ENCODE peak calls at places on chromosomes 13 and 19, in ten cellular contexts. P is tibial nerve, K is testis, R is stomach, C is body of pancreas, W is A549, J is HepG2, G is IMR-90, X is heart left ventricle, Q is vagina. V is an unnamed sample.

GRCh38 chr13:32200741-32201140 is 114.4 kb downstream of the ZAR1L start:
- DNase-seq in P (no peak), K (no peak), R (no peak), C (no peak), W (no peak), J (no peak), G (no peak), X (no peak), Q (no peak), V (no peak)

GRCh38 chr13:59447846-59448620 is 715.7 kb downstream of the DIAPH3 start:
- DNase-seq in P (no peak), K (no peak), R (no peak), C (no peak), W (no peak), J (peak), G (peak), X (no peak), Q (no peak), V (no peak)

GRCh38 chr19:38670921-38671398 is 23.5 kb downstream of the ACTN4 start:
- DNase-seq in P (no peak), K (no peak), R (no peak), C (no peak), W (no peak), J (peak), G (no peak), X (no peak), Q (no peak), V (no peak)

GRCh38 chr19:51493776-51494175 is 7.8 kb downstream of the SIGLEC12 start:
- DNase-seq in P (no peak), K (no peak), R (no peak), C (no peak), W (no peak), J (no peak), G (no peak), X (no peak), Q (no peak), V (no peak)

GRCh38 chr13:97726664-97727235 is 226.7 kb upstream of the IPO5 start:
- DNase-seq in P (peak), K (no peak), R (no peak), C (no peak), W (no peak), J (no peak), G (no peak), X (no peak), Q (peak), V (no peak)

GRCh38 chr13:97369269-97369893 is 64.6 kb upstream of the RAP2A start:
- DNase-seq in P (no peak), K (no peak), R (no peak), C (no peak), W (no peak), J (no peak), G (no peak), X (no peak), Q (no peak), V (no peak)

GRCh38 chr13:30656178-30656577 is 38.5 kb downstream of the USPL1 start:
- DNase-seq in P (no peak), K (no peak), R (no peak), C (no peak), W (no peak), J (no peak), G (no peak), X (no peak), Q (no peak), V (no peak)

GRCh38 chr13:84460989-84461388 is 578.7 kb upstream of the SLITRK1 start:
- DNase-seq in P (no peak), K (no peak), R (no peak), C (no peak), W (no peak), J (no peak), G (no peak), X (no peak), Q (no peak), V (no peak)

GRCh38 chr19:6712231-6712630 is 8.2 kb downstream of the C3 start:
- DNase-seq in P (no peak), K (no peak), R (no peak), C (no peak), W (no peak), J (no peak), G (no peak), X (no peak), Q (no peak), V (no peak)

GRCh38 chr13:26540319-26540718 is 17.2 kb upstream of the WASF3 start:
- DNase-seq in P (no peak), K (no peak), R (no peak), C (no peak), W (no peak), J (no peak), G (no peak), X (no peak), Q (no peak), V (no peak)

GRCh38 chr19:13339869-13340268 is 166.4 kb downstream of the CACNA1A start:
- DNase-seq in P (no peak), K (no peak), R (no peak), C (no peak), W (no peak), J (no peak), G (no peak), X (no peak), Q (no peak), V (no peak)

GRCh38 chr19:8640402-8641004 is 10.1 kb downstream of the NFILZ start:
- DNase-seq in P (peak), K (peak), R (peak), C (no peak), W (peak), J (peak), G (no peak), X (peak), Q (no peak), V (peak)

GRCh38 chr13:111874981-111875380 is 192.0 kb upstream of the SOX1 start:
- DNase-seq in P (no peak), K (no peak), R (no peak), C (no peak), W (no peak), J (no peak), G (no peak), X (no peak), Q (peak), V (no peak)

GRCh38 chr13:33383724-33384577 is 98.4 kb upstream of the STARD13 start:
- DNase-seq in P (no peak), K (no peak), R (no peak), C (peak), W (no peak), J (no peak), G (no peak), X (no peak), Q (no peak), V (no peak)

GRCh38 chr19:435707-436412 is 25.0 kb downstream of the SHC2 start:
- DNase-seq in P (no peak), K (no peak), R (no peak), C (no peak), W (no peak), J (no peak), G (no peak), X (no peak), Q (no peak), V (no peak)

GRCh38 chr13:25466880-25467279 is 95.1 kb downstream of the ATP8A2 start:
- DNase-seq in P (no peak), K (no peak), R (no peak), C (no peak), W (no peak), J (peak), G (no peak), X (no peak), Q (no peak), V (no peak)

GRCh38 chr19:52221031-52221430 is 31.2 kb downstream of the PPP2R1A start:
- DNase-seq in P (no peak), K (no peak), R (no peak), C (no peak), W (no peak), J (no peak), G (no peak), X (peak), Q (peak), V (no peak)

GRCh38 chr13:104534847-104535246 is 1468.6 kb upstream of the SLC10A2 start:
- DNase-seq in P (no peak), K (peak), R (no peak), C (no peak), W (no peak), J (no peak), G (no peak), X (no peak), Q (no peak), V (no peak)

GRCh38 chr19:2887391-2887914 is 13.3 kb upstream of the ZNF57 start:
- DNase-seq in P (peak), K (peak), R (no peak), C (no peak), W (peak), J (peak), G (peak), X (no peak), Q (no peak), V (no peak)

GRCh38 chr13:42354246-42355117 is 82.5 kb downstream of the AKAP11 start:
- DNase-seq in P (no peak), K (no peak), R (no peak), C (no peak), W (no peak), J (no peak), G (peak), X (no peak), Q (no peak), V (no peak)

GRCh38 chr19:4456843-4457653 is 546 bp downstream of the UBXN6 start:
- DNase-seq in P (peak), K (peak), R (peak), C (no peak), W (peak), J (no peak), G (peak), X (peak), Q (no peak), V (peak)

GRCh38 chr13:36054041-36054440 is 77.1 kb downstream of the DCLK1 start:
- DNase-seq in P (no peak), K (no peak), R (no peak), C (no peak), W (no peak), J (no peak), G (no peak), X (no peak), Q (no peak), V (no peak)

GRCh38 chr13:39225860-39226259 is 187.6 kb downstream of the NHLRC3 start:
- DNase-seq in P (no peak), K (no peak), R (no peak), C (no peak), W (no peak), J (no peak), G (no peak), X (no peak), Q (no peak), V (no peak)

GRCh38 chr19:47379398-47379938 is 30.4 kb downstream of the DHX34 start:
- DNase-seq in P (no peak), K (no peak), R (no peak), C (no peak), W (no peak), J (no peak), G (no peak), X (no peak), Q (no peak), V (no peak)

GRCh38 chr19:18519962-18520847 is 1.7 kb downstream of the ELL start:
- DNase-seq in P (peak), K (peak), R (peak), C (peak), W (peak), J (peak), G (peak), X (peak), Q (peak), V (peak)

DNA sequence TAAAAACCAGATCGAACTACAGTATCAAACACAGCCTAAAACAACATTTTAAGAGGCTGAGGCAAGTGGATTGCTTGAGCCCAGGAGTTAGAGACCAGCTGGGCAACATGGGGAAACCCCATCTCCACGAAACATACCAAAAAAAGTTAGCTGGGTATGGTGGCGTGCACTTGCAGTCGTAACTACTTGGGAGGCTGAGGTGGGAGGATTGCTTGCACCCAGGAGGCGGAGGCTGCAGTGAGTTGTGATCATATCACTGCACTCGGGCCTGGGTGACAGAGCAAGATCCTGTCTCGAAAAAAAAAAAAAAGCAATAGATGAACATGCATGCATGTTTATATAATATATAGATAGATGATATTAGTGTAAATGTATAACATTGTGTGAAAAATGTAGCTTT is 5.2 kb upstream of the MRPS31 start:
- DNase-seq in P (no peak), K (no peak), R (no peak), C (no peak), W (no peak), J (no peak), G (no peak), X (no peak), Q (no peak), V (no peak)
- H3K4me3 ChIP-seq in P (no peak), K (no peak), R (no peak), C (no peak), W (no peak), J (no peak), G (no peak), X (peak), Q (no peak), V (no peak)

GRCh38 chr19:42400404-42400803 is 10.3 kb upstream of the CNFN start:
- DNase-seq in P (no peak), K (no peak), R (no peak), C (no peak), W (no peak), J (no peak), G (no peak), X (no peak), Q (no peak), V (no peak)

GRCh38 chr19:42396248-42396541 is 6.1 kb upstream of the CNFN start:
- DNase-seq in P (no peak), K (no peak), R (no peak), C (no peak), W (no peak), J (no peak), G (no peak), X (no peak), Q (no peak), V (no peak)

GRCh38 chr19:42394751-42395150 is 4.7 kb upstream of the CNFN start:
- DNase-seq in P (no peak), K (no peak), R (no peak), C (no peak), W (no peak), J (no peak), G (peak), X (no peak), Q (no peak), V (no peak)

GRCh38 chr19:42397315-42398166 is 7.4 kb upstream of the CNFN start:
- DNase-seq in P (no peak), K (no peak), R (no peak), C (peak), W (peak), J (no peak), G (no peak), X (no peak), Q (no peak), V (no peak)

GRCh38 chr19:42396542-42397314 is 6.6 kb upstream of the CNFN start:
- DNase-seq in P (peak), K (peak), R (peak), C (peak), W (peak), J (no peak), G (peak), X (peak), Q (peak), V (peak)
- TF ChIP-seq POLR2A in P (no peak), K (peak), R (no peak), C (peak), W (peak), J (no peak), G (peak), X (peak), Q (peak), V (peak)

DNA sequence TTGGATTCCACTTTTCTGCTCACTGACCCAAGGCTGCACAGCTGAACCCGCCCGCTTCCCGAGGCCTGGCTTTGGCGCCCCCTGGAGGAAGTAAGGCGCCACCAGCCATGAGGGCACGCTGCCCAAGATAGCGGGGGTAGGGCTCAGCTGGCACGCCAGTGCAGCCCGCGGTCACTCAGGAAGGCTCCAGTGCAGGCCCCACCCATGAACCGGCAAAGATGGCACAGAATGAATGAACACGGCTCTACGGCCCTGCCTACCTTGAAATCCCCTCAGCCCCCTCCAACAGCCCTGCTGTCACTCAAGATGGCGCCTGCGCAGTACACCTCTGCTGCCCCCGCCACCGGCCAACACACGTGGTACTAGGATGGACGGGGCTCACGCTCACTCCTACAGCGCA is 3.0 kb downstream of the PEG3 start:
- DNase-seq in P (peak), K (peak), R (peak), C (peak), W (no peak), J (peak), G (no peak), X (peak), Q (no peak), V (peak)
- TF ChIP-seq CTCF in P (peak), K (peak), R (peak), C (peak), W (no peak), J (peak), G (no peak), X (peak), Q (no peak), V (no peak)

GRCh38 chr19:35294859-35295258 is 2.9 kb downstream of the MAG start:
- DNase-seq in P (no peak), K (no peak), R (no peak), C (no peak), W (no peak), J (no peak), G (no peak), X (no peak), Q (no peak), V (no peak)
- H3K4me3 ChIP-seq in P (no peak), K (no peak), R (no peak), C (no peak), W (no peak), J (no peak), G (no peak), X (no peak), Q (no peak), V (no peak)

GRCh38 chr19:49895566-49896297 is 955 bp downstream of the IL4I1 start:
- DNase-seq in P (no peak), K (no peak), R (no peak), C (no peak), W (no peak), J (no peak), G (no peak), X (no peak), Q (no peak), V (no peak)
- TF ChIP-seq POLR2A in P (no peak), K (no peak), R (no peak), C (no peak), W (no peak), J (no peak), G (no peak), X (no peak), Q (no peak), V (no peak)

GRCh38 chr19:1725100-1726064 is 27.9 kb upstream of the ONECUT3 start:
- DNase-seq in P (peak), K (peak), R (peak), C (peak), W (peak), J (peak), G (peak), X (peak), Q (no peak), V (no peak)
- TF ChIP-seq CTCF in P (no peak), K (no peak), R (no peak), C (no peak), W (peak), J (no peak), G (no peak), X (no peak), Q (no peak), V (no peak)

V was measured in lower leg skin.